ENCODE peak calls at places on chromosome 10, in six cellular contexts. One of them, this sample, is unnamed.
A peak's percentile ranks its signal among the peaks of the same experiment; 100 is the strongest.

GRCh38 chr10:79436066-79436849 is 9.2 kb downstream of the ZCCHC24 start:
- DNase-seq in GM12891: no peak
- DNase-seq in H1: no peak
- DNase-seq in A549: no peak
- DNase-seq in NB4: no peak
- DNase-seq in erythroblast: no peak
- DNase-seq in this sample: no peak

GRCh38 chr10:11180228-11180627 is 162.6 kb downstream of the CELF2 start:
- DNase-seq in GM12891: no peak
- DNase-seq in H1: no peak
- DNase-seq in A549: no peak
- DNase-seq in NB4: peak; percentile 95
- DNase-seq in erythroblast: peak; percentile 44
- DNase-seq in this sample: no peak

GRCh38 chr10:86711237-86711956 is 43.1 kb downstream of the LDB3 start:
- DNase-seq in GM12891: peak; percentile 97
- DNase-seq in H1: peak; percentile 92
- DNase-seq in A549: peak; percentile 90
- DNase-seq in NB4: peak; percentile 95
- DNase-seq in erythroblast: peak; percentile 86
- DNase-seq in this sample: peak; percentile 98

GRCh38 chr10:84424731-84425165 is 96.4 kb downstream of the CCSER2 start:
- DNase-seq in GM12891: no peak
- DNase-seq in H1: no peak
- DNase-seq in A549: peak; percentile 71
- DNase-seq in NB4: peak; percentile 11
- DNase-seq in erythroblast: no peak
- DNase-seq in this sample: peak; percentile 50

GRCh38 chr10:108789911-108790310 is 1133.4 kb downstream of the XPNPEP1 start:
- DNase-seq in GM12891: no peak
- DNase-seq in H1: no peak
- DNase-seq in A549: no peak
- DNase-seq in NB4: no peak
- DNase-seq in erythroblast: no peak
- DNase-seq in this sample: peak; percentile 7

GRCh38 chr10:104253576-104254410 is 899 bp upstream of the GSTO1 start:
- DNase-seq in GM12891: no peak
- DNase-seq in H1: no peak
- DNase-seq in A549: no peak
- DNase-seq in NB4: no peak
- DNase-seq in erythroblast: no peak
- DNase-seq in this sample: no peak

GRCh38 chr10:7767209-7767608 is 20.6 kb downstream of the KIN start:
- DNase-seq in GM12891: no peak
- DNase-seq in H1: no peak
- DNase-seq in A549: no peak
- DNase-seq in NB4: no peak
- DNase-seq in erythroblast: no peak
- DNase-seq in this sample: no peak

GRCh38 chr10:930415-931325 is 835 bp downstream of the LARP4B start:
- DNase-seq in GM12891: no peak
- DNase-seq in H1: peak; percentile 65
- DNase-seq in A549: peak; percentile 56
- DNase-seq in NB4: peak; percentile 56
- DNase-seq in erythroblast: peak; percentile 61
- DNase-seq in this sample: peak; percentile 38

GRCh38 chr10:99619851-99620712 is at the start of gene SLC25A28:
- DNase-seq in GM12891: peak; percentile 79
- DNase-seq in H1: peak; percentile 92
- DNase-seq in A549: peak; percentile 100
- DNase-seq in NB4: peak; percentile 100
- DNase-seq in erythroblast: peak; percentile 100
- DNase-seq in this sample: peak; percentile 92

GRCh38 chr10:99621454-99622246 is 1.4 kb upstream of the SLC25A28 start:
- DNase-seq in GM12891: no peak
- DNase-seq in H1: no peak
- DNase-seq in A549: no peak
- DNase-seq in NB4: no peak
- DNase-seq in erythroblast: peak; percentile 31
- DNase-seq in this sample: no peak

GRCh38 chr10:99620713-99621453 is 644 bp upstream of the SLC25A28 start:
- DNase-seq in GM12891: peak; percentile 82
- DNase-seq in H1: peak; percentile 88
- DNase-seq in A549: peak; percentile 96
- DNase-seq in NB4: peak; percentile 97
- DNase-seq in erythroblast: peak; percentile 93
- DNase-seq in this sample: peak; percentile 84

GRCh38 chr10:99623919-99624318 is 3.7 kb upstream of the SLC25A28 start:
- DNase-seq in GM12891: no peak
- DNase-seq in H1: no peak
- DNase-seq in A549: no peak
- DNase-seq in NB4: no peak
- DNase-seq in erythroblast: no peak
- DNase-seq in this sample: no peak

DNA sequence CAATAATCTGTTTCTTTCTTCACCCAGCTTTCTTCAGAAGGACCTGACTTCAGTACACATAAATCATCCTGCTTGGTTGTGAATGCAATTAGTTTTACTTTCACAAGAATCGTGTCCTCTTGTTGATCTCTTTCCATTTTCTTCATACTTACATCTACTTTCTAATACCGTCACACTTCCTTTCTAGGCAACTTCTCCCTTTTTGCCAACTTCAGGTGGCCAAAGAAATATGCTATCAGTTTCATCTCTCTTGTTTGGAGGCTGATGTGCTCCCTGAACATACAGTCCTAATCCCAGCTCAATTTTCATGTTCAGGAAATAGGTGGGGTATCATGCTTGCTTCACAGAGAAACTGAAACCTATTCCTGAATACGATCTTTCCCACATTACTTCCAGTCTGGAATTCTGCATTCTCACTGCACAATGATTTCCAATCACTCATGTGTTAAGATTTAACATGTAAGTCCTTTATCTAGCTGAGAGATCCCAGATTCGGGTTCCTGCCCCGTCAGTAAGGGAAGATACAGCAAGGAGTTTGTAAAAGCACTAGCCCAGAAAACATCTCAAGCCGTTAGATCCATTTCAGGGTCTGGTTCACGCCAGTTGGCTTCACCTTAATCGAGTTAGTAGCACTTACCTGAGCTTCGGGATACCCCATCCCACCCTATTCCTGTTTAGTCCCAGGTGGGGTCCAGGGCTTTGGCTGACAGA is 994 bp downstream of the SLC25A28 start:
- DNase-seq in GM12891: no peak
- DNase-seq in H1: no peak
- DNase-seq in A549: no peak
- DNase-seq in NB4: peak; percentile 43
- DNase-seq in erythroblast: peak; percentile 44
- DNase-seq in this sample: no peak
- TF ChIP-seq POLR2A in GM12891: no peak
- TF ChIP-seq POLR2A in H1: no peak
- TF ChIP-seq POLR2A in A549: no peak
- TF ChIP-seq POLR2A in NB4: no peak
- TF ChIP-seq POLR2A in erythroblast: no peak
- TF ChIP-seq POLR2A in this sample: no peak

GRCh38 chr10:46284286-46285229 is 2.2 kb upstream of the ANTXRL start:
- DNase-seq in GM12891: peak; percentile 77
- DNase-seq in H1: peak; percentile 92
- DNase-seq in A549: peak; percentile 89
- DNase-seq in NB4: peak; percentile 98
- DNase-seq in erythroblast: peak; percentile 93
- DNase-seq in this sample: peak; percentile 82
- TF ChIP-seq POLR2A in GM12891: no peak
- TF ChIP-seq POLR2A in H1: no peak
- TF ChIP-seq POLR2A in A549: peak; percentile 64
- TF ChIP-seq POLR2A in NB4: no peak
- TF ChIP-seq POLR2A in erythroblast: peak; percentile 74
- TF ChIP-seq POLR2A in this sample: peak; percentile 63

GRCh38 chr10:100009793-100010676 is at the start of gene DNMBP:
- DNase-seq in GM12891: peak; percentile 82
- DNase-seq in H1: peak; percentile 92
- DNase-seq in A549: peak; percentile 82
- DNase-seq in NB4: peak; percentile 91
- DNase-seq in erythroblast: peak; percentile 87
- DNase-seq in this sample: peak; percentile 89
- TF ChIP-seq POLR2A in GM12891: no peak
- TF ChIP-seq POLR2A in H1: no peak
- TF ChIP-seq POLR2A in A549: peak; percentile 37
- TF ChIP-seq POLR2A in NB4: peak; percentile 50
- TF ChIP-seq POLR2A in erythroblast: no peak
- TF ChIP-seq POLR2A in this sample: peak; percentile 89

DNA sequence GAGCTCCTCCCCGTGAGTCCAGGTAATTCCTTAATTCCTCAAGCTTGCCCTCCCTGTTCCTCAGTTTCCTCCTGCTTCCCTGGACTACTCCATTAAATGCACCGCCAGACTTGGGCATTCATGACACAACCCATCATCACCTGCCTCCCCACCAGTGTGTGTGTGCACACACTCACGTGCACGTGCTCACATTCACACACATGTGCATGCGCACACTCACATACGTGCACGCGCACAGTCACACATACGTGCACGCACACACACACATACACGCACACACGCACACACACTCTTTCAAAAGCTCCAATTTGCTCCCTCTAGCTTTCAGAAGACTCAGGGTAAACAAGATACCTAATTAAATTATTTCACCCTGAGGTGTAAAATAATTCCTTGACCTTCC is 216.7 kb downstream of the FAM107B start:
- DNase-seq in GM12891: no peak
- DNase-seq in H1: no peak
- DNase-seq in A549: no peak
- DNase-seq in NB4: no peak
- DNase-seq in erythroblast: no peak
- DNase-seq in this sample: no peak
- TF ChIP-seq POLR2A in GM12891: peak; percentile 48
- TF ChIP-seq POLR2A in H1: no peak
- TF ChIP-seq POLR2A in A549: no peak
- TF ChIP-seq POLR2A in NB4: no peak
- TF ChIP-seq POLR2A in erythroblast: no peak
- TF ChIP-seq POLR2A in this sample: no peak

DNA sequence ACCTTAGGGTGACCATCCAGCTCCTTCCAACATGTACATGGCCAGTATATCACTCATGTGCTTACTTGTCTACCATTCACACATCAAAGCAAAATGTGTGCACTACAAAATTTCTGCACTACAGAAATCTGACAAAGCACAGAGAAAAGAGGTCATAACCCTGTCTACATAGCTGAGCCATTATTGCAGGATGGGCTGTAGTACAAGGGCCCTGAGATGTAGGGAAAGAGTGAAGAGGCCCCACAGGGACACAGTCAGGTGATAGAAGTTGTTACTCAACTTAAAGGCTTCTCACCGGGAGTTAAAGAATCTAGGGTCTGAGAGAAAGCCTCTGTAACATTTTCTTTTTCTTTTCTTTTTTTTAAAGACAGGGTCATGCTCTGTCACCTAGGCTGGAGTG is 17.5 kb downstream of the AVPI1 start:
- DNase-seq in GM12891: no peak
- DNase-seq in H1: no peak
- DNase-seq in A549: no peak
- DNase-seq in NB4: no peak
- DNase-seq in erythroblast: no peak
- DNase-seq in this sample: no peak
- TF ChIP-seq POLR2A in GM12891: no peak
- TF ChIP-seq POLR2A in H1: no peak
- TF ChIP-seq POLR2A in A549: no peak
- TF ChIP-seq POLR2A in NB4: no peak
- TF ChIP-seq POLR2A in erythroblast: no peak
- TF ChIP-seq POLR2A in this sample: no peak

GRCh38 chr10:72257051-72257892 is 16.5 kb upstream of the DDIT4 start:
- DNase-seq in GM12891: no peak
- DNase-seq in H1: no peak
- DNase-seq in A549: peak; percentile 43
- DNase-seq in NB4: peak; percentile 76
- DNase-seq in erythroblast: peak; percentile 43
- DNase-seq in this sample: no peak

GRCh38 chr10:72251635-72252034 is 22.1 kb upstream of the DDIT4 start:
- DNase-seq in GM12891: no peak
- DNase-seq in H1: no peak
- DNase-seq in A549: no peak
- DNase-seq in NB4: no peak
- DNase-seq in erythroblast: no peak
- DNase-seq in this sample: no peak

GRCh38 chr10:72253002-72253401 is 20.7 kb upstream of the DDIT4 start:
- DNase-seq in GM12891: no peak
- DNase-seq in H1: no peak
- DNase-seq in A549: no peak
- DNase-seq in NB4: no peak
- DNase-seq in erythroblast: no peak
- DNase-seq in this sample: no peak

GRCh38 chr10:72255977-72256729 is 17.6 kb upstream of the DDIT4 start:
- DNase-seq in GM12891: no peak
- DNase-seq in H1: no peak
- DNase-seq in A549: no peak
- DNase-seq in NB4: no peak
- DNase-seq in erythroblast: no peak
- DNase-seq in this sample: no peak

GRCh38 chr10:72254891-72255568 is 18.7 kb upstream of the DDIT4 start:
- DNase-seq in GM12891: no peak
- DNase-seq in H1: peak; percentile 80
- DNase-seq in A549: peak; percentile 87
- DNase-seq in NB4: peak; percentile 87
- DNase-seq in erythroblast: peak; percentile 64
- DNase-seq in this sample: peak; percentile 96
- TF ChIP-seq POLR2A in GM12891: no peak
- TF ChIP-seq POLR2A in H1: no peak
- TF ChIP-seq POLR2A in A549: peak; percentile 58
- TF ChIP-seq POLR2A in NB4: peak; percentile 58
- TF ChIP-seq POLR2A in erythroblast: peak; percentile 66
- TF ChIP-seq POLR2A in this sample: no peak

GRCh38 chr10:125160856-125161569 is 650 bp upstream of the CTBP2 start:
- DNase-seq in GM12891: no peak
- DNase-seq in H1: peak; percentile 86
- DNase-seq in A549: peak; percentile 94
- DNase-seq in NB4: peak; percentile 97
- DNase-seq in erythroblast: peak; percentile 88
- DNase-seq in this sample: peak; percentile 84
- TF ChIP-seq POLR2A in GM12891: no peak
- TF ChIP-seq POLR2A in H1: no peak
- TF ChIP-seq POLR2A in A549: no peak
- TF ChIP-seq POLR2A in NB4: peak; percentile 36
- TF ChIP-seq POLR2A in erythroblast: no peak
- TF ChIP-seq POLR2A in this sample: peak; percentile 6

GRCh38 chr10:2700626-2701305 is 366.6 kb upstream of the PFKP start:
- DNase-seq in GM12891: no peak
- DNase-seq in H1: no peak
- DNase-seq in A549: no peak
- DNase-seq in NB4: peak; percentile 22
- DNase-seq in erythroblast: no peak
- DNase-seq in this sample: no peak
- TF ChIP-seq POLR2A in GM12891: no peak
- TF ChIP-seq POLR2A in H1: no peak
- TF ChIP-seq POLR2A in A549: no peak
- TF ChIP-seq POLR2A in NB4: no peak
- TF ChIP-seq POLR2A in erythroblast: no peak
- TF ChIP-seq POLR2A in this sample: no peak

This sample was measured in H54.